ENCODE peak calls at places on chromosomes 7 and 10, in four cellular contexts. Q is heart right ventricle; V is sigmoid colon; O is CD8-positive, alpha-beta memory T cell. F is an unnamed sample. For H3K27me3 and H3K4me1, the result is how much of the 10 kb centered on the place peaks cover.

GRCh38 chr10:97726636-97727178 is 10.2 kb upstream of the ZFYVE27 start:
- DNase-seq in Q (no peak), V (no peak), O (no peak), F (no peak)

GRCh38 chr7:55188590-55189446 is 170.0 kb downstream of the EGFR start:
- DNase-seq in Q (no peak), V (no peak), O (no peak), F (peak)

GRCh38 chr10:103276941-103277712 is at the start of gene INA:
- DNase-seq in Q (no peak), V (no peak), O (no peak), F (no peak)

GRCh38 chr10:103836273-103836672 is 19.1 kb downstream of the SH3PXD2A start:
- DNase-seq in Q (no peak), V (peak), O (no peak), F (no peak)

GRCh38 chr10:9992656-9993055 is 1025.0 kb upstream of the CELF2 start:
- DNase-seq in Q (no peak), V (no peak), O (no peak), F (no peak)

GRCh38 chr7:154347867-154348266 is 295.7 kb downstream of the DPP6 start:
- DNase-seq in Q (no peak), V (no peak), O (no peak), F (no peak)

GRCh38 chr7:34083440-34083839 is 178.1 kb downstream of the BMPER start:
- DNase-seq in Q (no peak), V (no peak), O (no peak), F (no peak)

GRCh38 chr10:122142652-122143237 is 128.4 kb upstream of the BTBD16 start:
- DNase-seq in Q (peak), V (no peak), O (no peak), F (no peak)

GRCh38 chr10:121187375-121187774 is 336.2 kb downstream of the WDR11 start:
- DNase-seq in Q (no peak), V (no peak), O (no peak), F (no peak)

GRCh38 chr10:21943633-21944265 is 59.8 kb downstream of the DNAJC1 start:
- DNase-seq in Q (no peak), V (no peak), O (no peak), F (no peak)

GRCh38 chr7:148983220-148984146 is 44.8 kb downstream of the PDIA4 start:
- DNase-seq in Q (no peak), V (no peak), O (peak), F (no peak)

GRCh38 chr7:106006906-106007305 is 43.8 kb downstream of the CDHR3 start:
- DNase-seq in Q (no peak), V (no peak), O (no peak), F (no peak)

GRCh38 chr10:100970076-100970913 is 991 bp downstream of the SEMA4G start:
- DNase-seq in Q (no peak), V (peak), O (no peak), F (no peak)

GRCh38 chr7:157433628-157434027 is 96.8 kb downstream of the DNAJB6 start:
- DNase-seq in Q (no peak), V (no peak), O (no peak), F (no peak)

GRCh38 chr7:92685146-92686042 is 95.2 kb upstream of the FAM133B start:
- DNase-seq in Q (no peak), V (no peak), O (peak), F (no peak)

GRCh38 chr7:117505238-117505637 is 25.4 kb downstream of the CFTR start:
- DNase-seq in Q (no peak), V (no peak), O (no peak), F (no peak)

GRCh38 chr7:87935373-87935706 is 1.3 kb downstream of the ADAM22 start:
- DNase-seq in Q (no peak), V (no peak), O (no peak), F (no peak)

GRCh38 chr7:151085329-151085690 is 965 bp upstream of the AGAP3 start:
- DNase-seq in Q (no peak), V (no peak), O (no peak), F (no peak)

GRCh38 chr7:124570558-124570957 is 195.0 kb downstream of the GPR37 start:
- DNase-seq in Q (no peak), V (no peak), O (no peak), F (no peak)

GRCh38 chr10:11057448-11057847 is 39.8 kb downstream of the CELF2 start:
- DNase-seq in Q (no peak), V (no peak), O (no peak), F (no peak)

GRCh38 chr10:30803901-30804322 is 174.4 kb upstream of the LYZL2 start:
- DNase-seq in Q (no peak), V (peak), O (no peak), F (peak)

GRCh38 chr10:99708428-99709010 is 23.4 kb downstream of the COX15 start:
- DNase-seq in Q (no peak), V (no peak), O (no peak), F (no peak)

GRCh38 chr7:114087674-114088539 is 169.1 kb upstream of the PPP1R3A start:
- DNase-seq in Q (no peak), V (peak), O (no peak), F (no peak)

GRCh38 chr7:74183653-74184450 is 9.7 kb downstream of the EIF4H start:
- DNase-seq in Q (no peak), V (no peak), O (no peak), F (no peak)

GRCh38 chr10:84395581-84395980 is 67.2 kb downstream of the CCSER2 start:
- DNase-seq in Q (no peak), V (no peak), O (no peak), F (no peak)

GRCh38 chr10:13528138-13528874 is 508 bp downstream of the BEND7 start:
- DNase-seq in Q (peak), V (peak), O (no peak), F (no peak)

GRCh38 chr7:48299580-48300169 is 128.4 kb downstream of the ABCA13 start:
- DNase-seq in Q (no peak), V (no peak), O (no peak), F (no peak)

GRCh38 chr10:49327036-49327813 is 28.3 kb downstream of the C10orf71 start:
- DNase-seq in Q (no peak), V (no peak), O (no peak), F (no peak)

GRCh38 chr7:151249034-151249731 is 689 bp upstream of the SMARCD3 start:
- DNase-seq in Q (peak), V (peak), O (peak), F (peak)

GRCh38 chr7:124784879-124785818 is 19.6 kb upstream of the GPR37 start:
- DNase-seq in Q (no peak), V (no peak), O (no peak), F (no peak)

GRCh38 chr7:99628471-99629465 is 12.0 kb downstream of the ZSCAN25 start:
- DNase-seq in Q (no peak), V (no peak), O (no peak), F (no peak)

GRCh38 chr10:124259139-124259825 is 159.4 kb downstream of the OAT start:
- DNase-seq in Q (no peak), V (peak), O (no peak), F (no peak)

DNA sequence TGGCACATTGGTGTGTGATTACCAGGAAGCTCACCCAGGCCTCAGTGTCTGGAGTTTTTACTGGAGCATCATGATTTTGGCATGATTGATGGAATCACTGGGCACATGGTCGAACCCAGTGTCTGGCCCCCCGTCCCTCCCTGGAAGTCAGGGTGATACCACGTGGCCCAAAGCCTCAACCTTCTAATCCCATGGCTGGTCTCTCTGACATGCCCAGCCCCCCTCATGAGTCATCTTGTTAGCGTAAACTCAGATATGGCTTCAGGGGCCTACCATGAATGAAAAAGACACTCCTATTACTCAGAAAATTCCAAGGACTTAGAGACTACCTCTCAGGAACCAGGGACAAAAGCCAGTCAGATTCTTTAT is 109.3 kb downstream of the GRK5 start:
- DNase-seq in Q (no peak), V (no peak), O (no peak), F (peak)
- H3K27ac ChIP-seq in Q (peak), V (peak), O (no peak), F (peak)

DNA sequence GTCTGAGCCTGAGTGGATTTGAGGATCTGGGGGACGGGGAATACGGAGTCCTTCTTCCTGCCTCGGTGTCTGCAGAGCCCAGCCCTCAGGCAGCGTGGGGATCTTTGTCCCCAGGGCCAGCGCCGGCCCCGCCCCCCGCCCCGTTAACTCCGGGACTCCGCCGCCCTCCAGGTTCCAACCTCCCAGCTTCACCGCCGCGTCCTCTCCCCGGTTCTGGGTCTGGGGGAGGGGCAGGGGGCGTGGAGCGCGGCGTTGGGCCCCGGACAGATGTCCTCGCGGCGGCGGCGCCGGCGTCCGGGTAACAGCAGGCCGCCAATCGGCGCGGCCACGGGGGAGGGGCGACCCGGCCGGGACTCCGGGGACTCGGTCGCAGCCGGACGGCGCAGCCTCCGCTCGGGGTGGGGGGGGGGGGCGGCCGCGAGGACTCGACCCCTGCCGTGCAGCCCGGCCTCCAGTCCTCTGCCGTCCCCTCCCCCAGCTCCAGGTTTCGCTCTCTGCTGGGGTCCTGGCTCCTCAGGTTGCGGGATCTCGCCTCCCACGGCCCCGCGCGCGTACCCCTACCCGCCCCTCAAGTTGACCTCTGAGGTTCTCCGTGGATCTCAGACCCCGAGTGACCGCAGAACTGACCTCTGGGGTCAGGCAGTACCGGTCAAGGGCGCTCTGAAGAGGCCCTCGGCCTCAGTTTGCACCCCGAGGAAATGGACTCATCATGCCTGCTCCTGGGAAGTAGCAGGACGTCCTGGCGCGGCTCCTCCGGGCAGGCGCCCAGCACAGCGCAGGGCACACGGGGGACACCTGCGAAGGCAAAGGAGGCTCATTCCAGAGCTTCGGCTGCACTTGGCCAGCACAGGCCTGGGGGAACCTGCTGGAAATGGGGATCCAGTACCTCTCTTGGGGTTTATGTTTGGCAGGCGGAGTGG is 2.3 kb upstream of the ELFN1 start:
- DNase-seq in Q (no peak), V (peak), O (no peak), F (peak)
- H3K27me3 ChIP-seq in Q (under half), V (half or more), O (under half), F (under half)

GRCh38 chr10:50415292-50415691 is 164.0 kb upstream of the ASAH2 start:
- DNase-seq in Q (no peak), V (no peak), O (no peak), F (no peak)
- H3K4me1 ChIP-seq in Q (under half), V (under half), O (under half), F (under half)

DNA sequence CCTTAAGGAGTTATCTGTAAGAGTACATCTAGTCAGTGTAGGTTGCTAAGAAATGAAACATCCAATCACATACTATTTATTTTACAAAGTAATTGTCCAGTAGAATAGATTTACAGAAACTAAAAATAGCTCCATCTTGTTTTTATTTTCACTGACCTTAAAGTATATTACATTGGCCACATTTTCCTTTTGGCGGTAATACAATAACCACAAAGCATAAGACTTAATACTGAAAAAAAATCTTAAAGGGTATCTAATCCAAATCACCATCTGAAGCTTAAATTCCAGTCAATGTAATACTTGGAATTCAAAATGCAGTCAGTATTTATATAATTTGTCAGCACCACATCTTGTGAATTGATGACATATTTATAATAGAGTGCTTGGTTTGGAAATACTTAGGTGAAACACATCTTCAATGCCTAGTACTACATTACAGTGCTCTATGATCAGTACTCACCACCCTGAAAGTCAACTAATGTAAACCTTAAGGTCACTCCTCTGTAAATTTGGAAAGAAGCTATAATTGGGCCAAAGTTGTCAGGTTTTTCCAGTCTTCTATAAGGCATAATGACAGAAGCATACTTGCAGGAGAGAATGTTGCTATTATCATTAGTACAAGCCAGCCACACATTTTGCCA is 8.9 kb downstream of the ANKMY2 start:
- DNase-seq in Q (no peak), V (no peak), O (no peak), F (no peak)
- H3K27ac ChIP-seq in Q (peak), V (peak), O (no peak), F (no peak)

GRCh38 chr7:27092753-27093097 is 3.1 kb downstream of the HOXA1 start:
- DNase-seq in Q (no peak), V (no peak), O (no peak), F (no peak)

GRCh38 chr7:27091125-27091524 is 4.7 kb downstream of the HOXA1 start:
- DNase-seq in Q (no peak), V (no peak), O (no peak), F (no peak)

GRCh38 chr7:27083646-27084045 is 12.2 kb downstream of the HOXA1 start:
- DNase-seq in Q (no peak), V (no peak), O (no peak), F (no peak)

GRCh38 chr7:27091936-27092752 is 3.7 kb downstream of the HOXA1 start:
- DNase-seq in Q (no peak), V (no peak), O (no peak), F (no peak)

GRCh38 chr7:27088002-27088931 is 7.5 kb downstream of the HOXA1 start:
- DNase-seq in Q (no peak), V (no peak), O (no peak), F (no peak)
- H3K27me3 ChIP-seq in Q (under half), V (under half), O (under half), F (under half)

DNA sequence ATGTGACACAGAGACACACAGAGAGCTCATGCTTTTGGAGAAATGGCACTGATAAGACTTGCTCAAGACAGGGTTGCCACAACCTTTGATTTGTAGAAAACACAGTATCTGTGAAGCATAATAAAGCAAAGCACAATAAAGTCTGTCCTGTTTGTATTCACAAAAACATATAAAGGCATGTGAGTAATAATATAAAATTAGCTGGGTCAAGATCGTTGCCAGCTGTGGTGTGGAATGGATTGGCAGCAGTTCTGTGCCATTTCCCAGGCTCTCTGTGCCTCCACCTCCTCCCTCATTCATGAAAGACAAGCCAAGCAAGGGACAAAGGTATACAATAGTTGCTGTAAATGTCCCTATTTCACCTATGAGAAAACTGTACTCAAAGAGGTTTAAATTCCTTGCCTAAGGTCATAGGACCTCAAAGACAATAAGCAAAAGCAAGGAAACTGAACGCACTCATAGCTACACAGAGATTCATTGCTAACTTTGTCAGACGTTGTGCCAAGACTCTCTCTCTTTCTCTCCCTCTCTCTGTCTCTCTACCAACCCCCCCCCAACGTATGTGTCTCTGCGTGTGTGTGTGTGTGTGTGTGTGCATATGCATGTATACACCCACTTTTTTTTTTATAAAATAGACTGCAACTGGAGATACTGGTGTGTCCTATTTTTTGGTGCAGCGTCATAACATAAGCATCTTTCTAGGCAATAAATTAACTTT is 31.8 kb downstream of the CHST3 start:
- DNase-seq in Q (no peak), V (no peak), O (no peak), F (no peak)
- H3K4me1 ChIP-seq in Q (half or more), V (half or more), O (under half), F (half or more)

DNA sequence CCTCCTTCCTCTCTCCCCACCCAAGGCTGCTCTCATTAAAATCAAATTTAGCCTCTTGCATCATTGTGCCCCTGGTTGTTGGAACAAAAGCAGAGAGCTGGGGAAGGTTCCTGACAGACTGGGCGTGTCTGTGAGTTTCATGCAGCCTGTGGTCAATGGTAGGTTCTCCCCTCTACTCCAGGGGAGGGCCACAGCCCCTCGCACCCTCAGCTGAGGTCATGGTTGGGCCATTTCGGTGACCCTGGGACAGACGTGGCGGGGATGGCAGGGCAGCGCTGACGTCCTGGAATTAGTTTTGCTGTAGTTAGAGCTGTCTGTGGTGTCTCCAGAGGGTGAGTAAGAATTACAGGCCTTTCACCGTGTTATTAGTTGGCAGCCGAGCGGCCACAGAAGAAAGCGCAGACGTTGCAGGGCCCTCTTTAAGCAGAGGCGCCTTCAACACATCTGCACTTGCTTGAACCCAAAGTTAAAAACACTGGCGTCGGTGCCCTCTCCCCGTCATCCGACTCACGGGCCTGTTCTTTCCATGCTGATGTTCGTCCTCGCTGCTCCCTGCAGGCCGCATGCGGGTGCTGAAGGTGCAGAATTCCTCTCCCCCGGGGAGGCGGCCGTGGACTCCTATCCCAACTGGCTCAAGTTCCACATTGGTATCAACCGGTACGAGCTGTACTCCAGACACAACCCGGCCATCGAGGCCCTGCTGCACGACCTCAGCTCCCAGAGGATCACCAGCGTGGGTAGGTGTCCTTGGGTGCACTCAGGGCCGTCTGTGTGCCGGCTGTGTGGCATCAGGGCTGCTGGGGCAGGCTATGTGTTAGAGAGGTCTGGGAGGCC is 2.8 kb downstream of the FAM20C start:
- DNase-seq in Q (peak), V (no peak), O (no peak), F (no peak)
- H3K27ac ChIP-seq in Q (no peak), V (peak), O (no peak), F (no peak)

GRCh38 chr7:33072471-33072870 is 9.9 kb upstream of the NT5C3A start:
- DNase-seq in Q (no peak), V (no peak), O (no peak), F (no peak)
- H3K27me3 ChIP-seq in Q (under half), V (under half), O (under half), F (under half)